ENCODE peak calls at places on chromosomes 5 and 9, in ten cellular contexts. X is AG04450; S is pancreas; H is fibroblast of the aortic adventitia; J is mammary epithelial cell; B is CD8-positive, alpha-beta T cell; Q is Caco-2; I is GM13976; G is heart right ventricle; E is IMR-90. Y is an unnamed sample.

GRCh38 chr9:126527109-126527825 is 86.5 kb upstream of the LMX1B start:
- DNase-seq in H (no peak), B (no peak), E (no peak), S (no peak), X (no peak), I (no peak), G (no peak), J (no peak), Q (no peak), Y (no peak)

GRCh38 chr9:110153431-110153830 is 54.5 kb downstream of the C9orf152 start:
- DNase-seq in B (no peak), X (no peak), H (no peak), G (no peak), I (no peak), S (no peak), J (no peak), Q (no peak), E (no peak), Y (no peak)

GRCh38 chr5:123429221-123429954 is 6.2 kb upstream of the CEP120 start:
- DNase-seq in Q (no peak), X (no peak), E (no peak), H (no peak), B (no peak), G (no peak), I (no peak), S (no peak), J (no peak), Y (no peak)

GRCh38 chr5:174645677-174646076 is 78.7 kb upstream of the MSX2 start:
- DNase-seq in E (no peak), I (no peak), B (no peak), J (no peak), G (no peak), X (no peak), S (no peak), H (no peak), Q (no peak), Y (no peak)

GRCh38 chr9:131732636-131733340 is 7.1 kb downstream of the RAPGEF1 start:
- DNase-seq in I (peak), E (no peak), H (no peak), B (no peak), Q (no peak), G (no peak), J (no peak), X (no peak), S (no peak), Y (peak)

GRCh38 chr9:114409103-114409780 is 21.5 kb upstream of the AKNA start:
- DNase-seq in J (peak), S (no peak), Q (no peak), H (no peak), I (no peak), X (no peak), B (no peak), E (peak), G (no peak), Y (no peak)

GRCh38 chr9:97640290-97640689 is 6.7 kb downstream of the NCBP1 start:
- DNase-seq in J (no peak), G (no peak), H (no peak), I (no peak), B (no peak), X (no peak), S (no peak), Q (no peak), E (peak), Y (no peak)

GRCh38 chr5:151213803-151214613 is 9.9 kb downstream of the CCDC69 start:
- DNase-seq in Q (no peak), I (peak), B (peak), H (peak), X (no peak), S (no peak), E (no peak), J (no peak), G (peak), Y (peak)

GRCh38 chr9:133368249-133368881 is 7.5 kb downstream of the SURF4 start:
- DNase-seq in X (no peak), G (no peak), H (peak), I (no peak), Q (no peak), E (no peak), J (no peak), B (no peak), S (no peak), Y (no peak)

GRCh38 chr5:148910686-148911361 is 84.4 kb downstream of the ADRB2 start:
- DNase-seq in J (peak), E (peak), B (no peak), S (peak), Q (no peak), G (no peak), I (no peak), H (peak), X (no peak), Y (no peak)

GRCh38 chr9:108136646-108137045 is 647.1 kb upstream of the KLF4 start:
- DNase-seq in J (no peak), Q (no peak), G (no peak), B (no peak), E (peak), I (no peak), H (peak), X (no peak), S (no peak), Y (no peak)

GRCh38 chr9:114403153-114403756 is 15.5 kb upstream of the AKNA start:
- DNase-seq in X (no peak), G (no peak), E (no peak), Q (no peak), S (no peak), H (no peak), J (no peak), B (no peak), I (no peak), Y (no peak)

GRCh38 chr9:37342493-37342892 is 80.0 kb upstream of the GRHPR start:
- DNase-seq in G (no peak), X (no peak), S (no peak), Q (no peak), J (no peak), I (no peak), E (no peak), B (no peak), H (no peak), Y (no peak)

GRCh38 chr9:37001461-37001860 is 32.6 kb downstream of the PAX5 start:
- DNase-seq in G (no peak), B (no peak), X (no peak), E (no peak), J (no peak), S (no peak), H (no peak), I (no peak), Q (no peak), Y (no peak)

GRCh38 chr5:1111727-1112289 is at the start of gene SLC12A7:
- DNase-seq in E (no peak), Q (peak), X (no peak), S (no peak), J (peak), G (no peak), H (no peak), I (peak), B (peak), Y (peak)

GRCh38 chr9:137077758-137078693 is 709 bp downstream of the UAP1L1 start:
- DNase-seq in J (no peak), H (no peak), B (peak), I (peak), G (no peak), X (no peak), S (peak), Q (no peak), E (no peak), Y (no peak)

GRCh38 chr5:43066799-43067741 is 27.0 kb upstream of the ANXA2R start:
- DNase-seq in Q (peak), G (peak), J (peak), E (peak), X (peak), I (peak), S (peak), H (peak), B (peak), Y (peak)
- TF ChIP-seq CTCF in Q (no peak), G (no peak), J (no peak), E (no peak), X (no peak), I (no peak), S (no peak), H (no peak), B (no peak), Y (no peak)

GRCh38 chr5:65213921-65214525 is 267.7 kb downstream of the ADAMTS6 start:
- DNase-seq in S (no peak), X (no peak), E (peak), J (peak), Q (peak), I (no peak), B (no peak), H (peak), G (no peak), Y (no peak)
- TF ChIP-seq CTCF in S (no peak), X (peak), E (peak), J (peak), Q (peak), I (no peak), B (no peak), H (peak), G (peak), Y (peak)

DNA sequence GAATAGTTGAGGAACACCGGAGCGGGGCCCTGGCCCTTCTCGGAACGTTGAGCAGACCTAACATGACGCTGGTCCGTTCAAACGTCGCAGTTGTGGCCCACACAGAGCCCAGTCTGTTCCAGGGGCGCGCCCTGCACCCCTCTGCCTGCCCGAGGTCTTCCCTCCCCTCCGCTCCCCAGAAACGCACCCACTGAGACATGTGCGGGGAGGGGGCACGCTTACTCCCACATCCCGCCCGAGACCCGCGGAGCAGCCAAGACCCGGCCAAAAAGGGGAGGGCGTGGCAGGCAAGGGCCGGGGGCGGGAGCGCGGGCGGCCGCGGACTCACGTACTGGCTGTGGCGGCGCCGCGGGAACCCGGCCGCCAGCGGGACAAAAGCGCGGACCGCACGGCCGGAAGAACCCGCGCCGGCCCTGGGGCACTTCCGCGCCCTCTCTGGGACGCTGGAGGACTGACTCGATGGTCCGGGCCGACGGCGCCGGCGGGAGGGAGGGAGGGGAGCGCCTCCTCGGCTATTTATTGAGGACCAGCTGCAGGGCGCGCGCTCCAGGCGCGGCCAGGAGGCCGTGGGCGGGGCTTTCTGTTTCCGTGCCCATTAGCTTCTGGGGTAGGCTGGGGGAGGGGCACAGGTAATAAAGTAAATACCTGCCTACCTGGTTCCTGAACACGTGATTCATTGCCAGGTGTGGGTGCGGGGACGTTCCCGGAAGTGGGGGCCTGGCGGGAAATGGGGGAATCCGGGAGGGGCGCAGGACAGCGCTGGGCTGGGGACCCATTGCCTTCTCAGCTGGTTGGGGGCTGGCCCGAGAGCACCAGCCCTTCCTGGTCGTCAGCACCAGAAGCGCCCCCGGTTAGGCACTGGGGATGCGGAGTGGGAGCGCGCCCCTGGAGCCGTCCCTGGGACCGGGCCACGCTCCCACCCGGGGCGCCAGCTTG is at the start of gene ZFP62:
- DNase-seq in E (peak), I (peak), G (peak), J (peak), H (peak), X (peak), B (peak), Q (peak), S (peak), Y (peak)
- TF ChIP-seq CTCF in E (no peak), I (no peak), G (no peak), J (no peak), H (peak), X (no peak), B (peak), Q (peak), S (no peak), Y (no peak)

GRCh38 chr5:176793343-176793699 is 17.0 kb upstream of the UNC5A start:
- DNase-seq in G (no peak), Q (no peak), B (no peak), X (no peak), E (no peak), H (no peak), S (peak), J (peak), I (no peak), Y (no peak)
- TF ChIP-seq CTCF in G (no peak), Q (no peak), B (no peak), X (no peak), E (no peak), H (no peak), S (no peak), J (no peak), I (no peak), Y (no peak)

Y was measured in GM10248.